ENCODE peak calls at places on chromosomes 11 and 22, in nine cellular contexts. P is cardiac fibroblast, O is endothelial cell, J is BE2C, D is GM13976, W is IMR-90, M is heart left ventricle, X is kidney, K is progenitor cell of endocrine pancreas. H is an unnamed sample.

GRCh38 chr11:37504925-37505324 is 906.9 kb upstream of the RAG2 start:
- DNase-seq in P (peak), O (no peak), J (no peak), D (no peak), W (peak), M (no peak), X (no peak), K (no peak), H (peak)

GRCh38 chr22:35838849-35839646 is 121.4 kb downstream of the APOL5 start:
- DNase-seq in P (peak), O (no peak), J (peak), D (no peak), W (peak), M (no peak), X (no peak), K (no peak), H (peak)

GRCh38 chr11:122317337-122317736 is 201.3 kb upstream of the BLID start:
- DNase-seq in P (no peak), O (no peak), J (no peak), D (no peak), W (peak), M (no peak), X (no peak), K (no peak), H (no peak)

GRCh38 chr11:35514481-35514880 is 10.9 kb downstream of the PAMR1 start:
- DNase-seq in P (no peak), O (no peak), J (no peak), D (no peak), W (no peak), M (no peak), X (no peak), K (no peak), H (no peak)

GRCh38 chr11:68855205-68855978 is 13.7 kb upstream of the CPT1A start:
- DNase-seq in P (peak), O (peak), J (peak), D (peak), W (peak), M (peak), X (peak), K (peak), H (peak)

GRCh38 chr22:46148336-46148735 is 2.0 kb upstream of the PPARA start:
- DNase-seq in P (no peak), O (no peak), J (no peak), D (no peak), W (no peak), M (no peak), X (peak), K (no peak), H (no peak)

GRCh38 chr11:118258410-118258809 is 5.7 kb downstream of the MPZL2 start:
- DNase-seq in P (no peak), O (no peak), J (no peak), D (no peak), W (no peak), M (no peak), X (no peak), K (no peak), H (no peak)

GRCh38 chr11:16787035-16787744 is 48.7 kb downstream of the C11orf58 start:
- DNase-seq in P (peak), O (no peak), J (no peak), D (no peak), W (peak), M (no peak), X (no peak), K (no peak), H (no peak)

GRCh38 chr11:64675417-64676252 is 47.4 kb downstream of the NRXN2 start:
- DNase-seq in P (peak), O (no peak), J (peak), D (peak), W (peak), M (peak), X (peak), K (no peak), H (no peak)

GRCh38 chr11:35260342-35260985 is 121.5 kb downstream of the CD44 start:
- DNase-seq in P (peak), O (no peak), J (no peak), D (no peak), W (peak), M (no peak), X (no peak), K (no peak), H (no peak)

GRCh38 chr22:46471901-46472721 is 65.3 kb downstream of the CELSR1 start:
- DNase-seq in P (no peak), O (no peak), J (no peak), D (no peak), W (no peak), M (no peak), X (no peak), K (no peak), H (no peak)

GRCh38 chr11:60756307-60757032 is at the start of gene MS4A15:
- DNase-seq in P (peak), O (peak), J (no peak), D (peak), W (no peak), M (no peak), X (no peak), K (no peak), H (peak)

GRCh38 chr11:127627629-127628462 is 627.3 kb upstream of the KIRREL3 start:
- DNase-seq in P (peak), O (no peak), J (no peak), D (no peak), W (peak), M (no peak), X (peak), K (no peak), H (no peak)

GRCh38 chr11:29282088-29282487 is 734.7 kb downstream of the KCNA4 start:
- DNase-seq in P (peak), O (no peak), J (no peak), D (no peak), W (peak), M (no peak), X (no peak), K (no peak), H (peak)

GRCh38 chr11:2088746-2089535 is 50.2 kb downstream of the IGF2 start:
- DNase-seq in P (no peak), O (no peak), J (no peak), D (peak), W (no peak), M (no peak), X (no peak), K (no peak), H (no peak)

GRCh38 chr11:102783720-102784119 is 3.3 kb upstream of the MMP10 start:
- DNase-seq in P (no peak), O (no peak), J (no peak), D (no peak), W (no peak), M (no peak), X (no peak), K (no peak), H (no peak)

GRCh38 chr11:102776454-102776853 is 4.0 kb downstream of the MMP10 start:
- DNase-seq in P (no peak), O (no peak), J (no peak), D (no peak), W (no peak), M (no peak), X (no peak), K (no peak), H (no peak)

GRCh38 chr11:102783016-102783415 is 2.6 kb upstream of the MMP10 start:
- DNase-seq in P (no peak), O (no peak), J (no peak), D (no peak), W (no peak), M (no peak), X (no peak), K (no peak), H (no peak)

GRCh38 chr11:102784380-102784779 is 4.0 kb upstream of the MMP10 start:
- DNase-seq in P (no peak), O (no peak), J (no peak), D (no peak), W (no peak), M (no peak), X (no peak), K (no peak), H (no peak)

DNA sequence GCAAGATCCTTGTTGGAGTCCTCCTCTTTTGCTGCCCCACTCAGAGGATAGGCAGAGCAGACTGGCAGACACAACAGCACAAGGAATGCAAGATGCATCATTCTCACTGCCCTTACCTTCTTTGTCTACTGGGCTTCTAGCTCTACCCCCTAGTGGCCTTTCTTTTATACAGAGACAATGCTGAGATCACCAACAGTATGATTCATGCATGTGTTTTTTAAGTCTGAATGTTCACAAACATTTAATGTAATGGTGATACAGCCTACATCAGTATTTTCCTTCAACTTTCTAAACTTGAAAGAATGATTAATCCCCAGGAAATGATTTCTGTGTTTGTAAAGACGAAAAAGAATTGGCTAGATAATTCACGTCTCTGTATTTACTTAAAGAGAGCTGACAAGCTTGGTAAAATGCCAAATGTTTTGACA is at the start of gene MMP10:
- DNase-seq in P (peak), O (no peak), J (no peak), D (no peak), W (peak), M (no peak), X (no peak), K (no peak), H (no peak)
- TF ChIP-seq CTCF in P (peak), O (peak), J (peak), D (no peak), W (peak), M (no peak), X (no peak), K (peak), H (peak)

DNA sequence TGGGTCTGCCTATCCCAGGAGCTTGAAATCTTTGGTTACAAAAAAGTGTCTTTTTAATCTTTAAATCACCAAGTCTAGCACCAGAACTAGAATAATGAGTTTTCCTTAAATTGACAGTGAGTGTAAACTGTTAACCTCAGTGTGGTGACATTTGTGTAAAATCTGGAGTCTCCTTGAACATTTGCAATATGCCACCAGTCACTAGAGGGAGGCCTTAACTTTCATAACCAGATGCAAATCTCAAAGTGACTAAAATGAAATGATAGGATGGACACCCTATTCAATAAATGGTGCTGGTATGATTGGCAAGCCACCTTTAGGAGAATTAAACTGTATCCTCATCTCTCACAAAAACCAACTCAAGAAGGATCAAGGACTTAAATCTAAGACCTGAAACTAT is 8.3 kb upstream of the SCGB1D2 start:
- DNase-seq in P (peak), O (no peak), J (no peak), D (no peak), W (no peak), M (no peak), X (no peak), K (no peak), H (no peak)
- TF ChIP-seq CTCF in P (peak), O (no peak), J (no peak), D (no peak), W (no peak), M (no peak), X (peak), K (no peak), H (no peak)

DNA sequence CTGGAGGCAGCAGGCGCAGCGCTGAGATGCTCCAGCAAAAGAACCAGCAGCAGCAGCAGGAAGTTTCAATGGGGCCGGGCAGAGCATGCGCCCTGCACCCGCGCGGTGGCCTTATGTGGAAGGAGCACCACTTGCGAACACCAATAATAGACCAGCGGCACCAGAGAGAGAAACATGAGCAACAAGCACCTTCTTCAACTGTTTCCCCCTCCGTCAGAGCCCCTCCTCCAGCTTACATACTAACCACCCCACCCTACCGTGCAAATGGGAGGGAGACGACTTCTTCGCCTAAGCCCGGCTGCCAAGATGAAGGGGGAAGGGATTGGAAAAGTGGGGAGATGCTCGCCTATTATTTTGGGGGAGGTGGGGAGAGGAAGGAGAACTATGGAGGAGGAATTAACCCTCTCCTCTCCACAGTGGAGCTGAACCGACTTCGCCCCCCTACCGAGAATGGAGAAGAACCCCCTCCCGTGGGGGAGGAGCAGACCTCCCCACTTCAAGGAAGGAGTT is 1.1 kb downstream of the RSF1 start:
- DNase-seq in P (peak), O (peak), J (peak), D (peak), W (peak), M (peak), X (peak), K (peak), H (peak)
- TF ChIP-seq CTCF in P (peak), O (no peak), J (peak), D (no peak), W (peak), M (peak), X (peak), K (peak), H (no peak)

DNA sequence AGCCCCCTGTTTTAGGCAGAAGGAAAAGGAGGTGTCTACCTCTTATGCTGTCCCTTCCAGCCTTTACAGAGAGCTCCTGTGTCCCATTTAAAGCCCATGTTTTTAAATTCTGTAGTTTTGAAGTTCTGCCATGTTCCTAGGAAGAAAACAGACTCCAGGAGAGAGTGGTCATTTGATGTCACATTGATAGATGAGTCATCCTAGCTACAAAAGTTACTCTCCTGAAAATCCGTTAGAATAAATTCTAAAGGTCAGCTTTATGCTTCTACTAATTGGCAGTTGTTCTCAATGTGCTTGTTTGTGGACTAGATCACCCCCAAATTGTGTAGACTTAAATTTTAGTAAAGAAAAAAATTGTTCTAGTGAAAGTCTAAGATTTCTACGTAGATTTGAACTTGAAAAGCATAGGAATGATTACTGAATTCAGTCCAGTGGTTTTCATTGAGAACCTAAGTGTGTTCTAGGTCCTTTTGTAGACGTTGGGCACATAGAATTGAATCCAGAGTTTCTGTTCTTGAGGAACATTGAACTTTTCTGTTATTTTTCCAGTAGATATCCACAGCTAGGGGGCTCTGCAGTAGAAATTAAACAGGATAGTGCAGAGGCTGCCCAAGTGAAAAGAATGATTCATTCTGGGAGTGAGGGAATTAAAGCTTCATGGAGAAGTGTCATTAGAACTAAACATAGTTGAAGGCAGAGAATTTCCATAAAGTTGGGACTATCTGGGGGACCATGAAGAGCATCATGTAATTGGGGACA is 140.6 kb upstream of the RASSF10 start:
- DNase-seq in P (peak), O (no peak), J (no peak), D (no peak), W (peak), M (no peak), X (no peak), K (no peak), H (no peak)
- TF ChIP-seq CTCF in P (peak), O (no peak), J (peak), D (no peak), W (peak), M (no peak), X (no peak), K (peak), H (no peak)

GRCh38 chr11:978073-978720 is 52.5 kb downstream of the AP2A2 start:
- DNase-seq in P (no peak), O (no peak), J (no peak), D (no peak), W (no peak), M (no peak), X (no peak), K (no peak), H (no peak)

GRCh38 chr11:973237-973636 is 47.6 kb downstream of the AP2A2 start:
- DNase-seq in P (no peak), O (no peak), J (no peak), D (no peak), W (no peak), M (no peak), X (no peak), K (no peak), H (no peak)

GRCh38 chr11:975824-976223 is 50.2 kb downstream of the AP2A2 start:
- DNase-seq in P (peak), O (peak), J (peak), D (no peak), W (peak), M (no peak), X (peak), K (no peak), H (no peak)

GRCh38 chr11:978781-979180 is 53.1 kb downstream of the AP2A2 start:
- DNase-seq in P (no peak), O (no peak), J (no peak), D (no peak), W (no peak), M (no peak), X (no peak), K (no peak), H (no peak)

DNA sequence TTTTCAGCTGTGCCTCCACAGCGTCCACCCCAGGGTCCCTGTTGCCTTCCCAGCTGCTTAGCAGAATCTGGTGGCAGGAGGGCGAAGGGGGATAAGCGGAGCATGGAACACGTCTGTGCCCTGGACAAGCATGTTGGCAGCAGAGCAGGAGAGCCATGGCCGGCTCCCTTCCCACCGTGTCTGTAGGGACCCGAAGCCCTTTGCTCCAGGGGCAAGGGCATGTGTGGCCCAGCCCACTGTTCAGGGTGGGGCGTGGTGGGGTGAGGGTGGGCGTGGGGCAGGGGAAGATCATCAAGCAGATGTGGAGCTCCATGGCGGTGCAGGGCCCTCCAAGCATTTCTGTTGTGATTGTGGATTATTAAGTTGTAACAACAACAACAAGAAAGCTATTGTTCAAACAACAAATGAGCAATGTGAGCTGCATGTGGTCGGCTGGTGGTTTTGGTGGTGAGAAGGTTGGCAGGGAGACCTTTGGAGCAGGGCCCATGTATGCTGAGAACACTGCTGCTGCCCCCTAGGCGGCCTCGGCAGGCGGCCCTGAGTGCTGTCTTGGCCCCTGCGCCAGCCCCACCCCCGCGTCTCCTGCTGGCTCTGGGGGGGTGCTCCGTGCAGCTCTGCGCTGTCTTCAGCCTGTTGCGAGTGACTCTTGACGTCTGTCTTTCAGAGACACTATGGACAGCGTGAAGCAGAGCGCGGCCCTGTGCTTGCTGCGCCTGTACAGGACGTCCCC is 50.9 kb downstream of the AP2A2 start:
- DNase-seq in P (peak), O (no peak), J (no peak), D (no peak), W (no peak), M (no peak), X (no peak), K (no peak), H (no peak)
- TF ChIP-seq CTCF in P (no peak), O (no peak), J (no peak), D (no peak), W (no peak), M (no peak), X (no peak), K (no peak), H (no peak)

DNA sequence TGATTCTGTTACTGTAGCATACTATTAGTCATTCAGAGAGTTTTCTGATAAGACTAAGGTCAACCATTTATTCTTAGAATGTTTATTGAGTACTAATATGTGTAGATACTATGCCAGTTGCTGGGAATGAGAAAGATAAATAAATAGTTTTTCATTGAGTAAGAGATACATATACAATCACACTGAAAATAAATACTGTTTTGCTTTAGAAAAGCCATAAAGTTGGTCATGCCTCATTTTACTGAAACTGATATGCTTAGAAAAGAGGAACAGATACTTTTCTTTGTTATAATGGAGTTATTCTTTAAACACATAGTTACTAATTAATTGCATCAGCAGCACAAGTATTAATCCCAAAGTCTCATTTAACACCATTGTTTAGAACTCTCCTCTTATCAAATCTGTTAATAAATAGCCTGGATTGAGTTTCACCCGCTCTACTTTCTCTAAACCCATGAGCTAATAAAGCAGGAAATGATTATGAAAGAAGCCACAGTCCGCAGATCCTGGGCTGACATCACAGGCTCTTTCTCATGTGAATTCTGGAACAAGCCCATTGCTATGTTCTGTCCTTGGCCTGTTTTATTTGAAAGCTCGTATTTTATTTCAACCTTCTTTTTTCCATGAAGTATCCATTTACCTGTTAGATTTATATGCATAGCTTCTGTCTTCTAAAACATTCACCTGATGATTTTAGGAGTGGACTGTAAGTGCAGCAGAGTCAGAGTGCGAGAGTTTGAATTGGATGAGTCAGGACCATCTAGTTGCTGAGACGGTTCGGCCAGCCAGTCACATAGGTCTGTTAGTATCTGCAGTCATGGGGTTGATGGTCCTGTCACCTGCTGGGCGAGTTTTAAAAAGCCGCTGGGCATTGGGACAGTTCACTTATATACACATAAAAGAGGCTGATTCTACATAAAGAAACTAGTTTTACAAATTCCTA is 35.5 kb downstream of the PIWIL4 start:
- DNase-seq in P (peak), O (peak), J (no peak), D (peak), W (peak), M (peak), X (no peak), K (no peak), H (peak)
- TF ChIP-seq CTCF in P (peak), O (peak), J (no peak), D (peak), W (peak), M (no peak), X (peak), K (no peak), H (no peak)

GRCh38 chr11:128802358-128802981 is 64.6 kb downstream of the KCNJ1 start:
- DNase-seq in P (peak), O (peak), J (peak), D (peak), W (no peak), M (no peak), X (no peak), K (no peak), H (peak)
- TF ChIP-seq CTCF in P (peak), O (peak), J (peak), D (no peak), W (peak), M (peak), X (peak), K (peak), H (no peak)